ENCODE peak calls at places on chromosomes 1 and 21, in six cellular contexts. One of them, this sample, is unnamed.

GRCh38 chr1:201184734-201185453 is 5.7 kb upstream of the IGFN1 start:
- DNase-seq in fibroblast of the aortic adventitia: peak; percentile 61
- DNase-seq in CD8-positive, alpha-beta T cell: no peak
- DNase-seq in thoracic aorta: no peak
- DNase-seq in GM12865: peak; percentile 13
- DNase-seq in right lobe of liver: no peak
- DNase-seq in this sample: peak; percentile 60

GRCh38 chr1:94522304-94522703 is 19.3 kb downstream of the F3 start:
- DNase-seq in GM12865: peak; percentile 10
- DNase-seq in fibroblast of the aortic adventitia: peak; percentile 82
- DNase-seq in right lobe of liver: no peak
- DNase-seq in thoracic aorta: no peak
- DNase-seq in CD8-positive, alpha-beta T cell: no peak
- DNase-seq in this sample: peak; percentile 66

GRCh38 chr1:50644447-50645105 is 221.3 kb upstream of the DMRTA2 start:
- DNase-seq in thoracic aorta: no peak
- DNase-seq in right lobe of liver: no peak
- DNase-seq in GM12865: no peak
- DNase-seq in CD8-positive, alpha-beta T cell: no peak
- DNase-seq in fibroblast of the aortic adventitia: no peak
- DNase-seq in this sample: no peak

GRCh38 chr21:17783816-17784598 is 35.1 kb downstream of the C21orf91 start:
- DNase-seq in right lobe of liver: no peak
- DNase-seq in GM12865: peak; percentile 83
- DNase-seq in thoracic aorta: no peak
- DNase-seq in CD8-positive, alpha-beta T cell: peak; percentile 28
- DNase-seq in fibroblast of the aortic adventitia: no peak
- DNase-seq in this sample: no peak

GRCh38 chr1:209106237-209106741 is 477.2 kb upstream of the CAMK1G start:
- DNase-seq in fibroblast of the aortic adventitia: peak; percentile 52
- DNase-seq in GM12865: no peak
- DNase-seq in right lobe of liver: no peak
- DNase-seq in thoracic aorta: no peak
- DNase-seq in CD8-positive, alpha-beta T cell: no peak
- DNase-seq in this sample: peak; percentile 71

GRCh38 chr1:15323351-15323988 is 76.4 kb downstream of the FHAD1 start:
- DNase-seq in right lobe of liver: peak; percentile 80
- DNase-seq in thoracic aorta: peak; percentile 38
- DNase-seq in fibroblast of the aortic adventitia: peak; percentile 84
- DNase-seq in GM12865: peak; percentile 83
- DNase-seq in CD8-positive, alpha-beta T cell: peak; percentile 76
- DNase-seq in this sample: peak; percentile 76

GRCh38 chr1:193181526-193181925 is 4.9 kb downstream of the B3GALT2 start:
- DNase-seq in CD8-positive, alpha-beta T cell: no peak
- DNase-seq in right lobe of liver: no peak
- DNase-seq in thoracic aorta: no peak
- DNase-seq in GM12865: no peak
- DNase-seq in fibroblast of the aortic adventitia: no peak
- DNase-seq in this sample: no peak

GRCh38 chr21:42688226-42688840 is 34.9 kb downstream of the PDE9A start:
- DNase-seq in right lobe of liver: no peak
- DNase-seq in CD8-positive, alpha-beta T cell: no peak
- DNase-seq in thoracic aorta: no peak
- DNase-seq in fibroblast of the aortic adventitia: no peak
- DNase-seq in GM12865: no peak
- DNase-seq in this sample: no peak

GRCh38 chr1:169484107-169484506 is 1.6 kb downstream of the SLC19A2 start:
- DNase-seq in GM12865: no peak
- DNase-seq in thoracic aorta: no peak
- DNase-seq in right lobe of liver: no peak
- DNase-seq in fibroblast of the aortic adventitia: no peak
- DNase-seq in CD8-positive, alpha-beta T cell: no peak
- DNase-seq in this sample: no peak

GRCh38 chr21:43373387-43374227 is 53.3 kb downstream of the SIK1 start:
- DNase-seq in right lobe of liver: no peak
- DNase-seq in GM12865: no peak
- DNase-seq in CD8-positive, alpha-beta T cell: no peak
- DNase-seq in fibroblast of the aortic adventitia: no peak
- DNase-seq in thoracic aorta: no peak
- DNase-seq in this sample: no peak

GRCh38 chr1:17437260-17438175 is 2.0 kb downstream of the RCC2 start:
- DNase-seq in fibroblast of the aortic adventitia: no peak
- DNase-seq in GM12865: peak; percentile 68
- DNase-seq in thoracic aorta: no peak
- DNase-seq in right lobe of liver: peak; percentile 61
- DNase-seq in CD8-positive, alpha-beta T cell: peak; percentile 55
- DNase-seq in this sample: no peak

GRCh38 chr1:85200870-85201339 is at the start of gene SYDE2:
- DNase-seq in fibroblast of the aortic adventitia: peak; percentile 41
- DNase-seq in thoracic aorta: no peak
- DNase-seq in right lobe of liver: peak; percentile 89
- DNase-seq in GM12865: peak; percentile 88
- DNase-seq in CD8-positive, alpha-beta T cell: peak; percentile 79
- DNase-seq in this sample: no peak

GRCh38 chr1:226568077-226568831 is 19.7 kb downstream of the STUM start:
- DNase-seq in CD8-positive, alpha-beta T cell: no peak
- DNase-seq in thoracic aorta: no peak
- DNase-seq in GM12865: no peak
- DNase-seq in right lobe of liver: no peak
- DNase-seq in fibroblast of the aortic adventitia: peak; percentile 74
- DNase-seq in this sample: no peak

GRCh38 chr21:31612889-31613785 is 46.4 kb upstream of the SOD1 start:
- DNase-seq in GM12865: no peak
- DNase-seq in CD8-positive, alpha-beta T cell: no peak
- DNase-seq in right lobe of liver: no peak
- DNase-seq in fibroblast of the aortic adventitia: peak; percentile 2
- DNase-seq in thoracic aorta: no peak
- DNase-seq in this sample: no peak

GRCh38 chr1:233144434-233144833 is 151.1 kb downstream of the PCNX2 start:
- DNase-seq in thoracic aorta: no peak
- DNase-seq in fibroblast of the aortic adventitia: no peak
- DNase-seq in CD8-positive, alpha-beta T cell: no peak
- DNase-seq in GM12865: no peak
- DNase-seq in right lobe of liver: no peak
- DNase-seq in this sample: no peak

GRCh38 chr21:42269382-42269781 is 45.8 kb downstream of the TFF3 start:
- DNase-seq in GM12865: no peak
- DNase-seq in fibroblast of the aortic adventitia: no peak
- DNase-seq in CD8-positive, alpha-beta T cell: no peak
- DNase-seq in right lobe of liver: no peak
- DNase-seq in thoracic aorta: no peak
- DNase-seq in this sample: no peak

GRCh38 chr1:5522605-5523145 is 469.6 kb downstream of the NPHP4 start:
- DNase-seq in right lobe of liver: no peak
- DNase-seq in GM12865: no peak
- DNase-seq in thoracic aorta: no peak
- DNase-seq in fibroblast of the aortic adventitia: no peak
- DNase-seq in CD8-positive, alpha-beta T cell: no peak
- DNase-seq in this sample: no peak

GRCh38 chr1:30169269-30169668 is 554.1 kb downstream of the MATN1 start:
- DNase-seq in thoracic aorta: no peak
- DNase-seq in GM12865: no peak
- DNase-seq in fibroblast of the aortic adventitia: no peak
- DNase-seq in CD8-positive, alpha-beta T cell: no peak
- DNase-seq in right lobe of liver: no peak
- DNase-seq in this sample: no peak

GRCh38 chr1:164739189-164739588 is 180.2 kb downstream of the PBX1 start:
- DNase-seq in fibroblast of the aortic adventitia: no peak
- DNase-seq in CD8-positive, alpha-beta T cell: no peak
- DNase-seq in thoracic aorta: no peak
- DNase-seq in right lobe of liver: no peak
- DNase-seq in GM12865: no peak
- DNase-seq in this sample: no peak

GRCh38 chr1:59360170-59360569 is 63.3 kb downstream of the FGGY start:
- DNase-seq in CD8-positive, alpha-beta T cell: no peak
- DNase-seq in GM12865: no peak
- DNase-seq in fibroblast of the aortic adventitia: peak; percentile 93
- DNase-seq in right lobe of liver: no peak
- DNase-seq in thoracic aorta: peak; percentile 4
- DNase-seq in this sample: peak; percentile 86

GRCh38 chr1:77031101-77031662 is 163.9 kb downstream of the ST6GALNAC5 start:
- DNase-seq in GM12865: no peak
- DNase-seq in CD8-positive, alpha-beta T cell: no peak
- DNase-seq in right lobe of liver: no peak
- DNase-seq in thoracic aorta: no peak
- DNase-seq in fibroblast of the aortic adventitia: peak; percentile 20
- DNase-seq in this sample: peak; percentile 13

DNA sequence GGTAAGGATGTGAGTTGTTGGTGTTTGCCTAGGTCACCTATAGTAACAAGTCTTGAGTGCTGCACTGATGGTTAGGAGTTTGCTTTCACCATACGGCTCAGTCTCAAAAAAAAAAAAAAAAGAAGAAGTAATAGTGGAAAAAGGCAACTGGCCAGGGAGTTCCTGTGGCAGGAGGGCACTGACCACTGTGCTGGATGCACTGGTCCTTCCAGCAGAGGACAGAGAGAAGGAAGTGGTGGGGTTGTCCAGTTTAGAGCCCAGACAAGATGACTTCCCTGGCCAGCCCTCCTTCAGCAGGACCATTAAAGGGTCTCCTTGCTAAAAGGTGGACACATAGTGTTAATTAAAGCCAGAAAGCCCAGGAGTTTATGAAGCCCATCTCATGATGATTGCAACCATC is 11.9 kb upstream of the PTCH2 start:
- DNase-seq in fibroblast of the aortic adventitia: no peak
- DNase-seq in GM12865: no peak
- DNase-seq in CD8-positive, alpha-beta T cell: no peak
- DNase-seq in thoracic aorta: no peak
- DNase-seq in right lobe of liver: no peak
- DNase-seq in this sample: no peak
- H3K4me3 ChIP-seq in fibroblast of the aortic adventitia: no peak overlapping the region
- H3K4me3 ChIP-seq in GM12865: no peak overlapping the region
- H3K4me3 ChIP-seq in CD8-positive, alpha-beta T cell: no peak overlapping the region
- H3K4me3 ChIP-seq in thoracic aorta: no peak overlapping the region
- H3K4me3 ChIP-seq in right lobe of liver: no peak overlapping the region
- H3K4me3 ChIP-seq in this sample: no peak overlapping the region

GRCh38 chr1:37473431-37474050 is 839 bp upstream of the ZC3H12A start:
- DNase-seq in fibroblast of the aortic adventitia: peak; percentile 45
- DNase-seq in CD8-positive, alpha-beta T cell: no peak
- DNase-seq in GM12865: no peak
- DNase-seq in right lobe of liver: no peak
- DNase-seq in thoracic aorta: no peak
- DNase-seq in this sample: no peak
- TF ChIP-seq CTCF in fibroblast of the aortic adventitia: peak; percentile 5
- TF ChIP-seq CTCF in CD8-positive, alpha-beta T cell: no peak
- TF ChIP-seq CTCF in GM12865: no peak
- TF ChIP-seq CTCF in right lobe of liver: no peak
- TF ChIP-seq CTCF in thoracic aorta: no peak
- TF ChIP-seq CTCF in this sample: no peak

GRCh38 chr1:220791959-220792358 is 5.2 kb downstream of the MTARC1 start:
- DNase-seq in thoracic aorta: no peak
- DNase-seq in GM12865: no peak
- DNase-seq in CD8-positive, alpha-beta T cell: no peak
- DNase-seq in fibroblast of the aortic adventitia: no peak
- DNase-seq in right lobe of liver: no peak
- DNase-seq in this sample: no peak
- H3K4me3 ChIP-seq in thoracic aorta: peak overlapping the region; percentile 3
- H3K4me3 ChIP-seq in GM12865: no peak overlapping the region
- H3K4me3 ChIP-seq in CD8-positive, alpha-beta T cell: no peak overlapping the region
- H3K4me3 ChIP-seq in fibroblast of the aortic adventitia: no peak overlapping the region
- H3K4me3 ChIP-seq in right lobe of liver: no peak overlapping the region
- H3K4me3 ChIP-seq in this sample: no peak overlapping the region

GRCh38 chr1:35451125-35451528 is 106.1 kb downstream of the KIAA0319L start:
- DNase-seq in right lobe of liver: peak; percentile 87
- DNase-seq in thoracic aorta: peak; percentile 66
- DNase-seq in GM12865: peak; percentile 82
- DNase-seq in fibroblast of the aortic adventitia: peak; percentile 84
- DNase-seq in CD8-positive, alpha-beta T cell: peak; percentile 79
- DNase-seq in this sample: peak; percentile 63

GRCh38 chr1:35454175-35454574 is 103.0 kb downstream of the KIAA0319L start:
- DNase-seq in thoracic aorta: no peak
- DNase-seq in GM12865: no peak
- DNase-seq in fibroblast of the aortic adventitia: no peak
- DNase-seq in right lobe of liver: no peak
- DNase-seq in CD8-positive, alpha-beta T cell: no peak
- DNase-seq in this sample: no peak

GRCh38 chr1:35454616-35455015 is 102.6 kb downstream of the KIAA0319L start:
- DNase-seq in right lobe of liver: no peak
- DNase-seq in thoracic aorta: no peak
- DNase-seq in fibroblast of the aortic adventitia: peak; percentile 88
- DNase-seq in CD8-positive, alpha-beta T cell: no peak
- DNase-seq in GM12865: peak; percentile 63
- DNase-seq in this sample: no peak

GRCh38 chr1:35449334-35450008 is 107.7 kb downstream of the KIAA0319L start:
- DNase-seq in right lobe of liver: no peak
- DNase-seq in CD8-positive, alpha-beta T cell: no peak
- DNase-seq in thoracic aorta: no peak
- DNase-seq in GM12865: no peak
- DNase-seq in fibroblast of the aortic adventitia: peak; percentile 94
- DNase-seq in this sample: peak; percentile 64

GRCh38 chr1:35452086-35452485 is 105.1 kb downstream of the KIAA0319L start:
- DNase-seq in thoracic aorta: no peak
- DNase-seq in fibroblast of the aortic adventitia: peak; percentile 90
- DNase-seq in right lobe of liver: peak; percentile 60
- DNase-seq in GM12865: no peak
- DNase-seq in CD8-positive, alpha-beta T cell: no peak
- DNase-seq in this sample: no peak
- TF ChIP-seq CTCF in thoracic aorta: no peak
- TF ChIP-seq CTCF in fibroblast of the aortic adventitia: peak; percentile 27
- TF ChIP-seq CTCF in right lobe of liver: no peak
- TF ChIP-seq CTCF in GM12865: no peak
- TF ChIP-seq CTCF in CD8-positive, alpha-beta T cell: no peak
- TF ChIP-seq CTCF in this sample: no peak

DNA sequence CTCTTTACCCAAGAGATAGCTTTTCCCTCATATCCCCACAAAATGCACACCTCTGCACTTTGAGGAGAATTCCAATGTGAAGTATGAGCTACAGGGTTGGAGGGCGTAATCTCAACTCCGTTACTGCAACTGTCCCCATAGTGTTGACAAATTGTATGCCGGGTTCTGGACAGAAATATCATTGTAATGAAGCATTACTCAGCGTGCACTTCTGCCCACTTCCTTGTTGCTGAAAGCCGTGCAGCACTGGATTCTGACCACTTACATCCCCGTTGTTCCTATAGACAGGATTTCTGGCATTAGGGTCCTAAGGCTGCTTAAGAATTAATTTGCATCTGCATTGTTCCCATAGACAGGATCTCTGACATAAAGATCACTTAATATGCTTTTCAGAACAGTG is 205.7 kb downstream of the RHOU start:
- DNase-seq in fibroblast of the aortic adventitia: no peak
- DNase-seq in thoracic aorta: no peak
- DNase-seq in GM12865: no peak
- DNase-seq in right lobe of liver: no peak
- DNase-seq in CD8-positive, alpha-beta T cell: no peak
- DNase-seq in this sample: no peak
- H3K4me3 ChIP-seq in fibroblast of the aortic adventitia: no peak overlapping the region
- H3K4me3 ChIP-seq in thoracic aorta: no peak overlapping the region
- H3K4me3 ChIP-seq in GM12865: no peak overlapping the region
- H3K4me3 ChIP-seq in right lobe of liver: no peak overlapping the region
- H3K4me3 ChIP-seq in CD8-positive, alpha-beta T cell: no peak overlapping the region
- H3K4me3 ChIP-seq in this sample: no peak overlapping the region

DNA sequence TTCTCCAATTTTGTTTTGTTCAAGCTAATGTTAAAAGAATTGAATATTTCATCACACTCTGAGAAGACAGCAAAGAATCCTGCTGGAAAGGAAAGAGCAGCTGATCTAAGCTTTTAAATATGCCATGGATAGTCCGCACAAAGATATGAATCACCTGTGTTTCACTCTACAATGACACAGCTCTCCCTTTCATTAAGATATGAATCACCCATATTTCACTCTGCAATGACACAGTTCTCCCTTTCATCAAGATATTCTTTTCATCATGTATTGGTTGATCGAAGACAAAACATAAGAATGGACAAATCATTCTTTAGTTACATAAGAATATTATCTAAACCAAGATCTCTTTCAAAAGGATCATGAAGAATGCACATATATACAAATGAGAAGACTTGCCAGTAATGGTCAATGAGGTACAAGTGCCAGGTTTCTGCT is 367.3 kb downstream of the SMYD3 start:
- DNase-seq in thoracic aorta: no peak
- DNase-seq in GM12865: no peak
- DNase-seq in right lobe of liver: no peak
- DNase-seq in fibroblast of the aortic adventitia: peak; percentile 87
- DNase-seq in CD8-positive, alpha-beta T cell: no peak
- DNase-seq in this sample: peak; percentile 49
- TF ChIP-seq CTCF in thoracic aorta: no peak
- TF ChIP-seq CTCF in GM12865: no peak
- TF ChIP-seq CTCF in right lobe of liver: no peak
- TF ChIP-seq CTCF in fibroblast of the aortic adventitia: no peak
- TF ChIP-seq CTCF in CD8-positive, alpha-beta T cell: no peak
- TF ChIP-seq CTCF in this sample: no peak

This sample was measured in astrocyte of the cerebellum.